ENCODE peak calls at places on chromosome 5, in eight cellular contexts. H is putamen, E is AG08396, X is EL, S is sigmoid colon, W is foreskin fibroblast, B is pancreas, N is HT1080. D is an unnamed sample.

GRCh38 chr5:119389288-119390065 is 33.7 kb downstream of the TNFAIP8 start:
- DNase-seq in X (no peak), B (no peak), S (no peak), H (no peak), N (no peak), W (peak), E (no peak), D (no peak)

GRCh38 chr5:96297290-96297689 is 135.8 kb downstream of the PCSK1 start:
- DNase-seq in E (peak), B (no peak), W (peak), H (peak), S (peak), X (peak), N (peak), D (no peak)

GRCh38 chr5:93018461-93018860 is 562.6 kb downstream of the NR2F1-AS1 start:
- DNase-seq in S (no peak), W (peak), B (no peak), N (no peak), H (no peak), X (peak), E (peak), D (no peak)

GRCh38 chr5:33170414-33170813 is 270.4 kb upstream of the TARS1 start:
- DNase-seq in H (no peak), E (no peak), S (no peak), B (no peak), W (no peak), N (no peak), X (no peak), D (no peak)

GRCh38 chr5:154778534-154778933 is 23.4 kb downstream of the LARP1 start:
- DNase-seq in E (no peak), X (peak), H (no peak), N (no peak), B (no peak), W (no peak), S (no peak), D (no peak)

GRCh38 chr5:891117-891836 is 1.3 kb downstream of the BRD9 start:
- DNase-seq in B (no peak), X (no peak), S (peak), N (no peak), H (no peak), W (peak), E (no peak), D (no peak)

GRCh38 chr5:35369965-35370790 is 139.9 kb upstream of the PRLR start:
- DNase-seq in W (no peak), E (no peak), S (no peak), N (no peak), B (no peak), H (peak), X (no peak), D (no peak)

GRCh38 chr5:95669985-95670384 is 12.8 kb downstream of the SPATA9 start:
- DNase-seq in N (no peak), H (no peak), E (no peak), S (no peak), X (no peak), B (no peak), W (no peak), D (no peak)

GRCh38 chr5:179436321-179437122 is 91.3 kb upstream of the ADAMTS2 start:
- DNase-seq in H (no peak), X (no peak), W (no peak), S (peak), E (no peak), N (no peak), B (no peak), D (no peak)

GRCh38 chr5:97149689-97150088 is 7.3 kb upstream of the LIX1 start:
- DNase-seq in N (no peak), W (no peak), S (no peak), B (no peak), H (no peak), X (no peak), E (no peak), D (no peak)

GRCh38 chr5:150057052-150057451 is 29.3 kb downstream of the CSF1R start:
- DNase-seq in E (no peak), H (no peak), X (no peak), N (no peak), B (no peak), W (no peak), S (no peak), D (no peak)

GRCh38 chr5:133691448-133691847 is 79.1 kb upstream of the FSTL4 start:
- DNase-seq in E (no peak), X (peak), B (no peak), H (no peak), W (no peak), S (no peak), N (peak), D (no peak)

GRCh38 chr5:1172670-1173404 is 28.6 kb upstream of the SLC6A19 start:
- DNase-seq in S (no peak), N (no peak), H (no peak), E (no peak), B (no peak), W (no peak), X (no peak), D (no peak)

GRCh38 chr5:63555874-63556273 is 406.4 kb downstream of the HTR1A start:
- DNase-seq in X (peak), H (no peak), E (no peak), B (no peak), W (no peak), N (peak), S (no peak), D (no peak)

GRCh38 chr5:108168915-108169314 is 213.0 kb downstream of the FBXL17 start:
- DNase-seq in W (no peak), N (no peak), B (no peak), E (no peak), X (no peak), S (no peak), H (peak), D (no peak)

GRCh38 chr5:78526049-78526525 is 122.5 kb downstream of the LHFPL2 start:
- DNase-seq in X (peak), E (no peak), B (no peak), N (peak), W (peak), S (no peak), H (no peak), D (peak)

GRCh38 chr5:135013947-135014570 is 20.0 kb downstream of the PITX1 start:
- DNase-seq in W (peak), X (no peak), H (no peak), E (peak), N (no peak), B (peak), S (peak), D (no peak)

GRCh38 chr5:6713274-6714181 is at the start of gene TENT4A:
- DNase-seq in B (no peak), X (no peak), W (peak), N (no peak), E (peak), H (no peak), S (no peak), D (no peak)

GRCh38 chr5:125229556-125229955 is 483.1 kb upstream of the ZNF608 start:
- DNase-seq in E (no peak), W (no peak), B (no peak), X (no peak), H (no peak), N (no peak), S (no peak), D (no peak)

GRCh38 chr5:44565872-44566271 is 176.7 kb upstream of the FGF10 start:
- DNase-seq in H (no peak), E (peak), B (no peak), N (no peak), W (peak), S (no peak), X (no peak), D (no peak)

GRCh38 chr5:140795259-140795641 is 598 bp downstream of the PCDHA2 start:
- DNase-seq in S (no peak), X (peak), N (peak), H (no peak), E (peak), B (no peak), W (peak), D (peak)

GRCh38 chr5:172417983-172418630 is 36.2 kb downstream of the SH3PXD2B start:
- DNase-seq in X (peak), N (peak), H (peak), W (peak), S (peak), B (peak), E (peak), D (peak)

GRCh38 chr5:143791848-143792701 is 19.9 kb upstream of the HMHB1 start:
- DNase-seq in N (no peak), X (no peak), S (no peak), W (no peak), B (no peak), E (no peak), H (no peak), D (no peak)

GRCh38 chr5:179439181-179439990 is 94.1 kb upstream of the ADAMTS2 start:
- DNase-seq in E (no peak), X (no peak), W (no peak), S (no peak), H (no peak), N (no peak), B (no peak), D (no peak)

GRCh38 chr5:107696071-107696470 is 25.3 kb upstream of the EFNA5 start:
- DNase-seq in B (no peak), X (no peak), E (no peak), H (no peak), S (no peak), N (no peak), W (no peak), D (no peak)

GRCh38 chr5:42064821-42065220 is 139.7 kb downstream of the FBXO4 start:
- DNase-seq in S (no peak), W (no peak), B (no peak), N (peak), E (no peak), H (no peak), X (no peak), D (no peak)

GRCh38 chr5:159504857-159505304 is 174.6 kb upstream of the IL12B start:
- DNase-seq in S (peak), B (no peak), N (peak), E (peak), W (peak), X (peak), H (peak), D (no peak)